ENCODE peak calls at places on chromosome 15, in seven cellular contexts. One of them, this sample, is unnamed.

GRCh38 chr15:99433026-99433756 is 132.6 kb upstream of the MEF2A start:
- DNase-seq in AG04449: no peak
- DNase-seq in brain microvascular endothelial cell: no peak
- DNase-seq in upper lobe of right lung: peak
- DNase-seq in HAP-1: no peak
- DNase-seq in suprapubic skin: peak
- DNase-seq in esophagus squamous epithelium: no peak
- DNase-seq in this sample: no peak

GRCh38 chr15:96237002-96237401 is 93.5 kb upstream of the NR2F2 start:
- DNase-seq in upper lobe of right lung: no peak
- DNase-seq in suprapubic skin: no peak
- DNase-seq in esophagus squamous epithelium: no peak
- DNase-seq in brain microvascular endothelial cell: no peak
- DNase-seq in AG04449: no peak
- DNase-seq in HAP-1: no peak
- DNase-seq in this sample: peak

GRCh38 chr15:52649686-52650085 is 29.5 kb downstream of the ATOSA start:
- DNase-seq in AG04449: no peak
- DNase-seq in HAP-1: no peak
- DNase-seq in upper lobe of right lung: no peak
- DNase-seq in suprapubic skin: no peak
- DNase-seq in brain microvascular endothelial cell: no peak
- DNase-seq in esophagus squamous epithelium: no peak
- DNase-seq in this sample: no peak

GRCh38 chr15:94231728-94232086 is 346 bp downstream of the MCTP2 start:
- DNase-seq in upper lobe of right lung: no peak
- DNase-seq in suprapubic skin: no peak
- DNase-seq in brain microvascular endothelial cell: no peak
- DNase-seq in esophagus squamous epithelium: no peak
- DNase-seq in HAP-1: no peak
- DNase-seq in AG04449: no peak
- DNase-seq in this sample: no peak

GRCh38 chr15:80550910-80551265 is 144.2 kb upstream of the ABHD17C start:
- DNase-seq in esophagus squamous epithelium: no peak
- DNase-seq in HAP-1: no peak
- DNase-seq in upper lobe of right lung: no peak
- DNase-seq in suprapubic skin: no peak
- DNase-seq in AG04449: no peak
- DNase-seq in brain microvascular endothelial cell: peak
- DNase-seq in this sample: peak

GRCh38 chr15:88049509-88049908 is 207.0 kb downstream of the NTRK3 start:
- DNase-seq in HAP-1: no peak
- DNase-seq in brain microvascular endothelial cell: no peak
- DNase-seq in AG04449: no peak
- DNase-seq in upper lobe of right lung: no peak
- DNase-seq in suprapubic skin: no peak
- DNase-seq in esophagus squamous epithelium: no peak
- DNase-seq in this sample: no peak

GRCh38 chr15:64071931-64072765 is 21.5 kb downstream of the CIAO2A start:
- DNase-seq in suprapubic skin: no peak
- DNase-seq in upper lobe of right lung: no peak
- DNase-seq in esophagus squamous epithelium: no peak
- DNase-seq in brain microvascular endothelial cell: no peak
- DNase-seq in AG04449: no peak
- DNase-seq in HAP-1: no peak
- DNase-seq in this sample: peak

GRCh38 chr15:74133071-74133702 is 2.8 kb downstream of the ISLR2 start:
- DNase-seq in esophagus squamous epithelium: no peak
- DNase-seq in suprapubic skin: no peak
- DNase-seq in HAP-1: no peak
- DNase-seq in brain microvascular endothelial cell: no peak
- DNase-seq in upper lobe of right lung: no peak
- DNase-seq in AG04449: no peak
- DNase-seq in this sample: no peak

GRCh38 chr15:83533548-83533947 is 86.4 kb downstream of the SH3GL3 start:
- DNase-seq in HAP-1: no peak
- DNase-seq in upper lobe of right lung: no peak
- DNase-seq in brain microvascular endothelial cell: no peak
- DNase-seq in suprapubic skin: no peak
- DNase-seq in esophagus squamous epithelium: no peak
- DNase-seq in AG04449: no peak
- DNase-seq in this sample: no peak

GRCh38 chr15:20355256-20355868 is 186.2 kb downstream of the GOLGA6L6 start:
- DNase-seq in HAP-1: no peak
- DNase-seq in upper lobe of right lung: peak
- DNase-seq in AG04449: no peak
- DNase-seq in esophagus squamous epithelium: no peak
- DNase-seq in brain microvascular endothelial cell: no peak
- DNase-seq in suprapubic skin: peak
- DNase-seq in this sample: no peak

GRCh38 chr15:63896336-63897115 is 62.8 kb upstream of the HERC1 start:
- DNase-seq in upper lobe of right lung: peak
- DNase-seq in HAP-1: no peak
- DNase-seq in brain microvascular endothelial cell: peak
- DNase-seq in esophagus squamous epithelium: no peak
- DNase-seq in AG04449: no peak
- DNase-seq in suprapubic skin: no peak
- DNase-seq in this sample: peak

GRCh38 chr15:99268431-99268830 is 17.1 kb downstream of the LRRC28 start:
- DNase-seq in upper lobe of right lung: no peak
- DNase-seq in AG04449: no peak
- DNase-seq in HAP-1: no peak
- DNase-seq in esophagus squamous epithelium: no peak
- DNase-seq in brain microvascular endothelial cell: no peak
- DNase-seq in suprapubic skin: no peak
- DNase-seq in this sample: no peak

GRCh38 chr15:31455499-31455898 is 128.9 kb downstream of the KLF13 start:
- DNase-seq in HAP-1: no peak
- DNase-seq in upper lobe of right lung: no peak
- DNase-seq in esophagus squamous epithelium: no peak
- DNase-seq in brain microvascular endothelial cell: no peak
- DNase-seq in suprapubic skin: peak
- DNase-seq in AG04449: no peak
- DNase-seq in this sample: no peak

GRCh38 chr15:88990185-88990679 is 77.1 kb upstream of the MFGE8 start:
- DNase-seq in suprapubic skin: no peak
- DNase-seq in esophagus squamous epithelium: no peak
- DNase-seq in AG04449: no peak
- DNase-seq in upper lobe of right lung: no peak
- DNase-seq in HAP-1: no peak
- DNase-seq in brain microvascular endothelial cell: no peak
- DNase-seq in this sample: no peak

GRCh38 chr15:98438907-98439306 is 209.4 kb upstream of the IGF1R start:
- DNase-seq in suprapubic skin: no peak
- DNase-seq in HAP-1: no peak
- DNase-seq in AG04449: no peak
- DNase-seq in esophagus squamous epithelium: no peak
- DNase-seq in upper lobe of right lung: no peak
- DNase-seq in brain microvascular endothelial cell: no peak
- DNase-seq in this sample: no peak

GRCh38 chr15:42082141-42082540 is 12.2 kb downstream of the PLA2G4D start:
- DNase-seq in AG04449: no peak
- DNase-seq in HAP-1: no peak
- DNase-seq in suprapubic skin: peak
- DNase-seq in upper lobe of right lung: no peak
- DNase-seq in esophagus squamous epithelium: no peak
- DNase-seq in brain microvascular endothelial cell: no peak
- DNase-seq in this sample: no peak

GRCh38 chr15:31013863-31014607 is 22.6 kb upstream of the MTMR10 start:
- DNase-seq in HAP-1: no peak
- DNase-seq in esophagus squamous epithelium: no peak
- DNase-seq in upper lobe of right lung: no peak
- DNase-seq in suprapubic skin: no peak
- DNase-seq in AG04449: no peak
- DNase-seq in brain microvascular endothelial cell: no peak
- DNase-seq in this sample: no peak

GRCh38 chr15:45386420-45386819 is 8.1 kb upstream of the GATM start:
- DNase-seq in AG04449: no peak
- DNase-seq in brain microvascular endothelial cell: no peak
- DNase-seq in suprapubic skin: no peak
- DNase-seq in esophagus squamous epithelium: no peak
- DNase-seq in HAP-1: no peak
- DNase-seq in upper lobe of right lung: no peak
- DNase-seq in this sample: no peak

GRCh38 chr15:26939398-26939797 is 31.6 kb upstream of the GABRG3 start:
- DNase-seq in suprapubic skin: no peak
- DNase-seq in AG04449: no peak
- DNase-seq in HAP-1: no peak
- DNase-seq in brain microvascular endothelial cell: no peak
- DNase-seq in upper lobe of right lung: no peak
- DNase-seq in esophagus squamous epithelium: no peak
- DNase-seq in this sample: no peak

GRCh38 chr15:69502470-69503045 is 49.9 kb downstream of the RPLP1 start:
- DNase-seq in esophagus squamous epithelium: no peak
- DNase-seq in HAP-1: no peak
- DNase-seq in brain microvascular endothelial cell: no peak
- DNase-seq in suprapubic skin: no peak
- DNase-seq in AG04449: no peak
- DNase-seq in upper lobe of right lung: no peak
- DNase-seq in this sample: no peak

DNA sequence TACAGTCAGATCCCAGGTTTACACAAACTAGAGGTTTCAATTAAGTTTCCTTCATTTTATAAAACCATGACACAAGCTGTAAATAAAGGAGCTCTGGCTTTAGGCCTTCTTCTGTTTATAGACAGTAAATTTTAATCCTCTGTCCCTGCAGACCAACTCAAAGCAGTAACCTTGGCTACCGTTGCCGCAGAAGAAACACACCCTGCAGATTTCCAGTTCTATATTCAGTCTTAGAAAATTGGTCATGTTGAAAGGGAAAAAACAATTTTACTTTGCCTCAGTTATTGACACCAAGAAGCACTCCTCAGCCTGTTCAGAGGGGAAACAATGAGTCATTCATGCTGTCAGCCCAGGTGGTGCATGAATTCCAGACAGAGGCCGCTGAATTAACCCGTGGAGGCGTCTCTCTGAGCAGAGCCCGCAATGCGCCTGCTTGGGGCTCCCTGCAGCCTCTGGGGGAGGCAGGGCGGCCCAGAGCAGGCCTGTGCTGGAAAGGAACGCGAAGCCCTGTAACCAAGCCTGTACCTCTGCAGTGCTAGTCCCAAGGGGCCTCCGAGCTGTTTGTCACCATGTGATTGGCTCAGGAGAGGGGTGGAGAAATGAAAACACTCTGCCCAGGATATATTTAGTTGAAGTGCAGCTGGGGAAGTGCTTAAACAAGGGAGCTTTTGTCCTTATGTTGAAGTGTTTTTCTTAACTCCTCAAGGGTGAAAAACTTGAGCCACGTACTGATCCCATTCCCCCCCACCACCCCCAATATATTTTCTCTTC is 68.5 kb upstream of the CHD2 start:
- DNase-seq in brain microvascular endothelial cell: peak
- DNase-seq in suprapubic skin: peak
- DNase-seq in upper lobe of right lung: peak
- DNase-seq in AG04449: peak
- DNase-seq in esophagus squamous epithelium: peak
- DNase-seq in HAP-1: peak
- DNase-seq in this sample: peak
- H3K4me3 ChIP-seq in brain microvascular endothelial cell: no peak
- H3K4me3 ChIP-seq in suprapubic skin: peak
- H3K4me3 ChIP-seq in upper lobe of right lung: peak
- H3K4me3 ChIP-seq in AG04449: peak
- H3K4me3 ChIP-seq in esophagus squamous epithelium: peak
- H3K4me3 ChIP-seq in HAP-1: no peak
- H3K4me3 ChIP-seq in this sample: no peak

GRCh38 chr15:90873488-90873997 is 5.2 kb downstream of the FURIN start:
- DNase-seq in brain microvascular endothelial cell: no peak
- DNase-seq in suprapubic skin: no peak
- DNase-seq in AG04449: no peak
- DNase-seq in esophagus squamous epithelium: no peak
- DNase-seq in HAP-1: no peak
- DNase-seq in upper lobe of right lung: no peak
- DNase-seq in this sample: no peak
- H3K4me3 ChIP-seq in brain microvascular endothelial cell: peak
- H3K4me3 ChIP-seq in suprapubic skin: peak
- H3K4me3 ChIP-seq in AG04449: peak
- H3K4me3 ChIP-seq in esophagus squamous epithelium: peak
- H3K4me3 ChIP-seq in HAP-1: no peak
- H3K4me3 ChIP-seq in upper lobe of right lung: peak
- H3K4me3 ChIP-seq in this sample: peak

DNA sequence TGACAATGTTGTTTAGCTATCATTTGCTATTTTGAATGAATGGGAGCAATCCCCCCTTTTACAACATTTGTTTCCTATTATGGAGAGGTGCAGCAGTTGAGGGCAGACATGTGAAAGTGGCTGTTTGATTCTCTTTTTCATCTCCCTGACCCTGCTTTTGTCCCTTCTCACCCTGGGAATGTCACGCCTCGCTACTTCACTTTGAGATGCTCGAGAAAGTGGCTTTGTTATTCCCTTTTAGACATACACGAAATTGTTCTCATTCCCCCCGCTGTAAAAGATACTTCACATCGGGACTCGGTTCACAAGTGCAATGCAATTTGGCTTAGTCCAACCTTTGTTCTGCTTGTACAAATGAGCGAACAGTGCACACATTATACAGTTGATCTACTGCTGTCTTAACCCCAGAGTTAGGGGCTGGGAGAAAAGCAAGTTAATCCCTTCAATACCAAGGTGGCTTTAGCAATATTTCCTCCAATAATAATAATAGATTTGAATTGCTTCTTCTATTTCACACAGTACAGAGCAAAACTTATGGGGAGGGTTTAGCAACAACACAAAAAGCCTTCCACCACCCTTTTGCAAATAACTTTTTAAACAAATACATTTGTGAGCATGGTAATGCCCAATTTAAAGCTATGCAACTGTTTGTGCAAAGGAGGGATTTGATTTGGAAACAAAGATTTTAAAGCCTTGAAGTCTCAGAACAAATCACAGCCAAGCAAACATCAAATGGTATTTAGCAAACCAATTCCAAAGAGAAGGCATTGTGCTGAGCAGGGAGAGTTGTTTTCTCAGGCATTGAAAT is 5.7 kb upstream of the FOXB1 start:
- DNase-seq in HAP-1: peak
- DNase-seq in AG04449: no peak
- DNase-seq in esophagus squamous epithelium: no peak
- DNase-seq in suprapubic skin: no peak
- DNase-seq in brain microvascular endothelial cell: no peak
- DNase-seq in upper lobe of right lung: no peak
- DNase-seq in this sample: no peak
- H3K4me3 ChIP-seq in HAP-1: no peak
- H3K4me3 ChIP-seq in AG04449: no peak
- H3K4me3 ChIP-seq in esophagus squamous epithelium: no peak
- H3K4me3 ChIP-seq in suprapubic skin: no peak
- H3K4me3 ChIP-seq in brain microvascular endothelial cell: no peak
- H3K4me3 ChIP-seq in upper lobe of right lung: no peak
- H3K4me3 ChIP-seq in this sample: no peak

DNA sequence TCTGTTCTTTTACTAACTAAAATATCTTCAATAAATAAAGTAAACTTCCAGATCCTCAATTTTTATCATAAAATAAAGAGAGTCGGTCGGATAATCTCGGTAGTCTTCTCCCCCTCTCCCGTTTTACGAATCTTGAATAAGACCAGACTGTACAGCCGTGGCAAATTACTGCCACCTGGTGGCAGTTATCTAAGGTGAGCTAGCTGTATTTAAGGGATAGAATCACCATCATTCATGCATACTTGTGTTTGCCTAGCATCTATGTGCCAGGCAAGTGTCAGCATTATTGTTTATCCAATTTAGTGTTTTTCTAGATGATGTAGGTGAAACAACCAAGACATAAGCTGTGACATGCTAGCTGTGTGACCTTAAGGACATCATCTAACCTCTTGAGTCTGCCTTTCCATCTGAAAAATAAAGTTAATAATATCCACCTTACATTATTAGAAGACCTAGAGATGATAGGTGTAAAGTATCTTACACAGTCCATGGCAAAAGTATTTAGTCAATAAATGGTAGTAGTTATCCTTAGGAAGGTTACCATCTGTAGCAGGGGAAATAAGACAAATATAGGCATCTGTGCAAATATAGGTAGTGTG is 21.3 kb downstream of the DUT start:
- DNase-seq in esophagus squamous epithelium: no peak
- DNase-seq in AG04449: no peak
- DNase-seq in brain microvascular endothelial cell: peak
- DNase-seq in upper lobe of right lung: no peak
- DNase-seq in HAP-1: peak
- DNase-seq in suprapubic skin: no peak
- DNase-seq in this sample: peak
- H3K4me3 ChIP-seq in esophagus squamous epithelium: no peak
- H3K4me3 ChIP-seq in AG04449: no peak
- H3K4me3 ChIP-seq in brain microvascular endothelial cell: no peak
- H3K4me3 ChIP-seq in upper lobe of right lung: no peak
- H3K4me3 ChIP-seq in HAP-1: no peak
- H3K4me3 ChIP-seq in suprapubic skin: no peak
- H3K4me3 ChIP-seq in this sample: no peak

This sample was measured in choroid plexus epithelial cell.